ENCODE peak calls at places on chromosome 3, in ten cellular contexts. One of them, this sample, is unnamed. For H3K36me3 and H3K4me1, the result is how much of the 10 kb centered on the place peaks cover.

GRCh38 chr3:38528457-38528856 is 32.3 kb downstream of the EXOG start:
- DNase-seq in ovary: no peak
- DNase-seq in NT2/D1: peak
- DNase-seq in spleen: no peak
- DNase-seq in cardiac muscle cell: peak
- DNase-seq in thyroid gland: no peak
- DNase-seq in stomach: no peak
- DNase-seq in CD8-positive, alpha-beta T cell: no peak
- DNase-seq in breast epithelium: no peak
- DNase-seq in SK-N-SH: peak
- DNase-seq in this sample: no peak

GRCh38 chr3:165636682-165637010 is 200.6 kb downstream of the BCHE start:
- DNase-seq in ovary: no peak
- DNase-seq in NT2/D1: no peak
- DNase-seq in spleen: no peak
- DNase-seq in cardiac muscle cell: no peak
- DNase-seq in thyroid gland: no peak
- DNase-seq in stomach: no peak
- DNase-seq in CD8-positive, alpha-beta T cell: no peak
- DNase-seq in breast epithelium: no peak
- DNase-seq in SK-N-SH: no peak
- DNase-seq in this sample: no peak

GRCh38 chr3:33071946-33072345 is 25.0 kb downstream of the GLB1 start:
- DNase-seq in ovary: no peak
- DNase-seq in NT2/D1: no peak
- DNase-seq in spleen: no peak
- DNase-seq in cardiac muscle cell: no peak
- DNase-seq in thyroid gland: no peak
- DNase-seq in stomach: no peak
- DNase-seq in CD8-positive, alpha-beta T cell: no peak
- DNase-seq in breast epithelium: no peak
- DNase-seq in SK-N-SH: no peak
- DNase-seq in this sample: no peak

GRCh38 chr3:32973982-32974381 is 22.5 kb downstream of the CCR4 start:
- DNase-seq in ovary: no peak
- DNase-seq in NT2/D1: no peak
- DNase-seq in spleen: no peak
- DNase-seq in cardiac muscle cell: no peak
- DNase-seq in thyroid gland: no peak
- DNase-seq in stomach: no peak
- DNase-seq in CD8-positive, alpha-beta T cell: no peak
- DNase-seq in breast epithelium: no peak
- DNase-seq in SK-N-SH: no peak
- DNase-seq in this sample: no peak

GRCh38 chr3:126180477-126181397 is at the start of gene ALDH1L1:
- DNase-seq in ovary: peak
- DNase-seq in NT2/D1: peak
- DNase-seq in spleen: no peak
- DNase-seq in cardiac muscle cell: peak
- DNase-seq in thyroid gland: peak
- DNase-seq in stomach: peak
- DNase-seq in CD8-positive, alpha-beta T cell: no peak
- DNase-seq in breast epithelium: no peak
- DNase-seq in SK-N-SH: peak
- DNase-seq in this sample: no peak

GRCh38 chr3:102205647-102206046 is 229.2 kb upstream of the ZPLD1 start:
- DNase-seq in ovary: no peak
- DNase-seq in NT2/D1: no peak
- DNase-seq in spleen: no peak
- DNase-seq in cardiac muscle cell: no peak
- DNase-seq in thyroid gland: no peak
- DNase-seq in stomach: no peak
- DNase-seq in CD8-positive, alpha-beta T cell: no peak
- DNase-seq in breast epithelium: no peak
- DNase-seq in SK-N-SH: no peak
- DNase-seq in this sample: no peak

GRCh38 chr3:81554805-81555204 is 206.6 kb downstream of the GBE1 start:
- DNase-seq in ovary: peak
- DNase-seq in NT2/D1: no peak
- DNase-seq in spleen: no peak
- DNase-seq in cardiac muscle cell: peak
- DNase-seq in thyroid gland: no peak
- DNase-seq in stomach: no peak
- DNase-seq in CD8-positive, alpha-beta T cell: no peak
- DNase-seq in breast epithelium: no peak
- DNase-seq in SK-N-SH: no peak
- DNase-seq in this sample: no peak

GRCh38 chr3:59313365-59313764 is 263.5 kb upstream of the CFAP20DC start:
- DNase-seq in ovary: no peak
- DNase-seq in NT2/D1: peak
- DNase-seq in spleen: no peak
- DNase-seq in cardiac muscle cell: peak
- DNase-seq in thyroid gland: peak
- DNase-seq in stomach: peak
- DNase-seq in CD8-positive, alpha-beta T cell: peak
- DNase-seq in breast epithelium: peak
- DNase-seq in SK-N-SH: peak
- DNase-seq in this sample: peak

GRCh38 chr3:25728101-25728500 is 55.1 kb downstream of the NGLY1 start:
- DNase-seq in ovary: no peak
- DNase-seq in NT2/D1: no peak
- DNase-seq in spleen: no peak
- DNase-seq in cardiac muscle cell: no peak
- DNase-seq in thyroid gland: no peak
- DNase-seq in stomach: no peak
- DNase-seq in CD8-positive, alpha-beta T cell: no peak
- DNase-seq in breast epithelium: no peak
- DNase-seq in SK-N-SH: peak
- DNase-seq in this sample: no peak

GRCh38 chr3:31918179-31919165 is 62.6 kb downstream of the OSBPL10 start:
- DNase-seq in ovary: no peak
- DNase-seq in NT2/D1: no peak
- DNase-seq in spleen: no peak
- DNase-seq in cardiac muscle cell: no peak
- DNase-seq in thyroid gland: no peak
- DNase-seq in stomach: no peak
- DNase-seq in CD8-positive, alpha-beta T cell: no peak
- DNase-seq in breast epithelium: no peak
- DNase-seq in SK-N-SH: no peak
- DNase-seq in this sample: no peak

GRCh38 chr3:141303481-141304223 is 64.7 kb upstream of the ZBTB38 start:
- DNase-seq in ovary: peak
- DNase-seq in NT2/D1: peak
- DNase-seq in spleen: no peak
- DNase-seq in cardiac muscle cell: peak
- DNase-seq in thyroid gland: peak
- DNase-seq in stomach: peak
- DNase-seq in CD8-positive, alpha-beta T cell: peak
- DNase-seq in breast epithelium: no peak
- DNase-seq in SK-N-SH: peak
- DNase-seq in this sample: no peak

GRCh38 chr3:157810924-157811718 is 295.1 kb downstream of the SHOX2 start:
- DNase-seq in ovary: no peak
- DNase-seq in NT2/D1: no peak
- DNase-seq in spleen: no peak
- DNase-seq in cardiac muscle cell: no peak
- DNase-seq in thyroid gland: no peak
- DNase-seq in stomach: no peak
- DNase-seq in CD8-positive, alpha-beta T cell: no peak
- DNase-seq in breast epithelium: no peak
- DNase-seq in SK-N-SH: peak
- DNase-seq in this sample: no peak

GRCh38 chr3:94811836-94812235 is 749.0 kb downstream of the NSUN3 start:
- DNase-seq in ovary: no peak
- DNase-seq in NT2/D1: no peak
- DNase-seq in spleen: no peak
- DNase-seq in cardiac muscle cell: no peak
- DNase-seq in thyroid gland: no peak
- DNase-seq in stomach: no peak
- DNase-seq in CD8-positive, alpha-beta T cell: no peak
- DNase-seq in breast epithelium: no peak
- DNase-seq in SK-N-SH: no peak
- DNase-seq in this sample: no peak

GRCh38 chr3:156681003-156681402 is 6.6 kb downstream of the TIPARP start:
- DNase-seq in ovary: no peak
- DNase-seq in NT2/D1: peak
- DNase-seq in spleen: no peak
- DNase-seq in cardiac muscle cell: no peak
- DNase-seq in thyroid gland: no peak
- DNase-seq in stomach: peak
- DNase-seq in CD8-positive, alpha-beta T cell: no peak
- DNase-seq in breast epithelium: peak
- DNase-seq in SK-N-SH: peak
- DNase-seq in this sample: no peak

GRCh38 chr3:190552969-190553759 is 39.3 kb downstream of the IL1RAP start:
- DNase-seq in ovary: no peak
- DNase-seq in NT2/D1: peak
- DNase-seq in spleen: no peak
- DNase-seq in cardiac muscle cell: no peak
- DNase-seq in thyroid gland: no peak
- DNase-seq in stomach: no peak
- DNase-seq in CD8-positive, alpha-beta T cell: no peak
- DNase-seq in breast epithelium: no peak
- DNase-seq in SK-N-SH: no peak
- DNase-seq in this sample: no peak

GRCh38 chr3:110405830-110406580 is 665.6 kb upstream of the NECTIN3 start:
- DNase-seq in ovary: no peak
- DNase-seq in NT2/D1: no peak
- DNase-seq in spleen: no peak
- DNase-seq in cardiac muscle cell: no peak
- DNase-seq in thyroid gland: no peak
- DNase-seq in stomach: no peak
- DNase-seq in CD8-positive, alpha-beta T cell: no peak
- DNase-seq in breast epithelium: no peak
- DNase-seq in SK-N-SH: no peak
- DNase-seq in this sample: no peak

GRCh38 chr3:50102558-50102957 is 13.8 kb downstream of the RBM5 start:
- DNase-seq in ovary: no peak
- DNase-seq in NT2/D1: no peak
- DNase-seq in spleen: no peak
- DNase-seq in cardiac muscle cell: no peak
- DNase-seq in thyroid gland: no peak
- DNase-seq in stomach: no peak
- DNase-seq in CD8-positive, alpha-beta T cell: no peak
- DNase-seq in breast epithelium: no peak
- DNase-seq in SK-N-SH: no peak
- DNase-seq in this sample: no peak
- H3K36me3 ChIP-seq in ovary: under half
- H3K36me3 ChIP-seq in NT2/D1: half or more
- H3K36me3 ChIP-seq in spleen: half or more
- H3K36me3 ChIP-seq in cardiac muscle cell: half or more
- H3K36me3 ChIP-seq in thyroid gland: half or more
- H3K36me3 ChIP-seq in stomach: half or more
- H3K36me3 ChIP-seq in CD8-positive, alpha-beta T cell: half or more
- H3K36me3 ChIP-seq in breast epithelium: under half
- H3K36me3 ChIP-seq in SK-N-SH: half or more
- H3K36me3 ChIP-seq in this sample: half or more

DNA sequence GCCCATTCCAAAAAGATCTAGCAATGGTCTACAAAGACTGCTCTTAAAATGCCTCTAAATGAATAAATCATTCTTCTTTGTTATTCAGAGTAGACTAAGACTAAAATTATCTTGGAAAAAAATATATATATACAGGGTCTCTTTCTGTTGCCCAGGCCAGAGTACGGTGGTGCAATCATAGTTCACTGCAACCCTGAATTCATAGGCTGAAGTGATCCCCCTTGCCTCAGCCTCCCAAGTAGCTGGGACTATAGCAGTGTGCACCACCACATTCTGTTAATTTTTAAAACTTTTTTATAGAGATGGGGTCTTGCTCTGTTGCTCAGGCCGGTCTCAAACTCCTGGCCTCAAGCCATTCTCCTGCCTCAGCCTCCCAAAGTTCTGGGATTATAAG is 18.7 kb downstream of the WWTR1 start:
- DNase-seq in ovary: no peak
- DNase-seq in NT2/D1: no peak
- DNase-seq in spleen: no peak
- DNase-seq in cardiac muscle cell: no peak
- DNase-seq in thyroid gland: no peak
- DNase-seq in stomach: no peak
- DNase-seq in CD8-positive, alpha-beta T cell: no peak
- DNase-seq in breast epithelium: no peak
- DNase-seq in SK-N-SH: no peak
- DNase-seq in this sample: no peak
- H3K4me3 ChIP-seq in ovary: no peak
- H3K4me3 ChIP-seq in NT2/D1: no peak
- H3K4me3 ChIP-seq in spleen: no peak
- H3K4me3 ChIP-seq in cardiac muscle cell: no peak
- H3K4me3 ChIP-seq in thyroid gland: no peak
- H3K4me3 ChIP-seq in stomach: peak
- H3K4me3 ChIP-seq in CD8-positive, alpha-beta T cell: no peak
- H3K4me3 ChIP-seq in breast epithelium: peak
- H3K4me3 ChIP-seq in SK-N-SH: peak
- H3K4me3 ChIP-seq in this sample: no peak

GRCh38 chr3:129278970-129279906 is 568 bp downstream of the HMCES start:
- DNase-seq in ovary: peak
- DNase-seq in NT2/D1: no peak
- DNase-seq in spleen: peak
- DNase-seq in cardiac muscle cell: peak
- DNase-seq in thyroid gland: peak
- DNase-seq in stomach: peak
- DNase-seq in CD8-positive, alpha-beta T cell: peak
- DNase-seq in breast epithelium: no peak
- DNase-seq in SK-N-SH: peak
- DNase-seq in this sample: peak
- H3K4me1 ChIP-seq in ovary: under half
- H3K4me1 ChIP-seq in NT2/D1: under half
- H3K4me1 ChIP-seq in spleen: half or more
- H3K4me1 ChIP-seq in cardiac muscle cell: under half
- H3K4me1 ChIP-seq in thyroid gland: under half
- H3K4me1 ChIP-seq in stomach: under half
- H3K4me1 ChIP-seq in CD8-positive, alpha-beta T cell: under half
- H3K4me1 ChIP-seq in breast epithelium: under half
- H3K4me1 ChIP-seq in SK-N-SH: under half
- H3K4me1 ChIP-seq in this sample: under half

DNA sequence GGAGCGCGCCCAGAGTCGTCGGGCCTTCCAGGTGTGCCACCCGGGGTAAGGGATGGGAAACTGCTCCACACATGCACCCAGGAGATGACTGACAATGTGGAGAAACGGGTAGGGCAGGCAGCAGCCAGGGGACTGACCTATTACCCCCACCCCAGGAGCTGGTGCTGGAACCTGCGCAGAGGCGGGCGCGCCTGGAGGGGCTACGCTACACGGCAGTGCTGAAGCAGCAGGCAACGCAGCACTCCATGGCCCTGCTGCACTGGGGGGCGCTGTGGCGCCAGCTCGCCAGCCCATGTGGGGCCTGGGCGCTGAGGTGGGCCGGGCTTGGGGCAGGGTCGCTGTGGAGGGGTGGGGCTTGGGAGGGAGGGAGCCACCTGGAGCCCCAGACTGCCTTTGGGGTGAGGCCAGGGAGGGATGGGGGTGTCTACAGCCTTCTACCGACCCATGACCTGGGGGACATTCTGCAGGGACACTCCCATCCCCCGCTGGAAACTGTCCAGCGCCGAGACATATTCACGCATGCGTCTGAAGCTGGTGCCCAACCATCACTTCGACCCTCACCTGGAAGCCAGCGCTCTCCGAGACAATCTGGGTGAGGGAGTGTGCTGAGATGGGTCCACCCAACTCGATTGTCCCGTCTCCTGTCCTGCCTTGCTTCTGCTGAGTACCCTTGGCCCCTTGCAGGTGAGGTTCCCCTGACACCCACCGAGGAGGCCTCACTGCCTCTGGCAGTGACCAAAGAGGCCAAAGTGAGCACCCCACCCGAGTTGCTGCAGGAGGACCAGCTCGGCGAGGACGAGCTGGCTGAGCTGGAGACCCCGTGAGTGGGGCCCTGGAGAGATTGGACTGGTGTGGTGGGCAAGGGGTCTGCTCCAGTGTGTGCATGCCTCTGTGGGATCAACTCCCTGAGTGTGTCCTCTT is 23.3 kb downstream of the NBEAL2 start:
- DNase-seq in ovary: no peak
- DNase-seq in NT2/D1: no peak
- DNase-seq in spleen: peak
- DNase-seq in cardiac muscle cell: no peak
- DNase-seq in thyroid gland: no peak
- DNase-seq in stomach: no peak
- DNase-seq in CD8-positive, alpha-beta T cell: no peak
- DNase-seq in breast epithelium: peak
- DNase-seq in SK-N-SH: peak
- DNase-seq in this sample: no peak
- H3K36me3 ChIP-seq in ovary: under half
- H3K36me3 ChIP-seq in NT2/D1: half or more
- H3K36me3 ChIP-seq in spleen: half or more
- H3K36me3 ChIP-seq in cardiac muscle cell: under half
- H3K36me3 ChIP-seq in thyroid gland: under half
- H3K36me3 ChIP-seq in stomach: half or more
- H3K36me3 ChIP-seq in CD8-positive, alpha-beta T cell: under half
- H3K36me3 ChIP-seq in breast epithelium: under half
- H3K36me3 ChIP-seq in SK-N-SH: under half
- H3K36me3 ChIP-seq in this sample: half or more